ENCODE peak calls at places on chromosomes 2 and 18, in seven cellular contexts. V is lower lobe of right lung; Z is CD4-positive, alpha-beta T cell; K is lung; A is spleen; T is tibial artery; G is ovary. M is an unnamed sample.

GRCh38 chr2:233424028-233424951 is 70.0 kb downstream of the DGKD start:
- DNase-seq in V (peak), Z (no peak), K (peak), A (no peak), T (peak), G (no peak), M (no peak)

GRCh38 chr18:51437280-51438271 is 240.1 kb upstream of the MEX3C start:
- DNase-seq in V (no peak), Z (no peak), K (no peak), A (no peak), T (no peak), G (no peak), M (peak)

GRCh38 chr18:37253424-37254255 is 312.0 kb downstream of the CELF4 start:
- DNase-seq in V (peak), Z (no peak), K (no peak), A (peak), T (no peak), G (no peak), M (peak)

GRCh38 chr18:54983041-54983686 is 23.9 kb upstream of the CCDC68 start:
- DNase-seq in V (no peak), Z (no peak), K (no peak), A (no peak), T (no peak), G (no peak), M (peak)

GRCh38 chr2:19361325-19361990 is 3.0 kb upstream of the OSR1 start:
- DNase-seq in V (no peak), Z (no peak), K (no peak), A (peak), T (peak), G (peak), M (no peak)

GRCh38 chr2:110157153-110157793 is 41.7 kb upstream of the MALL start:
- DNase-seq in V (no peak), Z (no peak), K (peak), A (no peak), T (no peak), G (no peak), M (peak)

GRCh38 chr18:66558773-66559172 is 45.1 kb downstream of the CDH19 start:
- DNase-seq in V (no peak), Z (no peak), K (no peak), A (no peak), T (no peak), G (no peak), M (peak)

GRCh38 chr18:13256444-13257305 is 38.1 kb downstream of the LDLRAD4 start:
- DNase-seq in V (no peak), Z (no peak), K (no peak), A (no peak), T (peak), G (no peak), M (no peak)

GRCh38 chr2:149562304-149562703 is 25.3 kb downstream of the MMADHC start:
- DNase-seq in V (no peak), Z (no peak), K (no peak), A (no peak), T (no peak), G (no peak), M (no peak)

GRCh38 chr2:49248506-49248905 is 94.2 kb upstream of the FSHR start:
- DNase-seq in V (no peak), Z (no peak), K (no peak), A (no peak), T (peak), G (no peak), M (peak)

GRCh38 chr2:174840436-174840835 is 76.2 kb upstream of the CHRNA1 start:
- DNase-seq in V (no peak), Z (no peak), K (no peak), A (no peak), T (no peak), G (no peak), M (no peak)

GRCh38 chr2:105744091-105744908 is 412 bp upstream of the NCK2 start:
- DNase-seq in V (peak), Z (peak), K (peak), A (peak), T (no peak), G (peak), M (peak)

GRCh38 chr2:129861666-129862288 is 117.7 kb upstream of the RAB6C start:
- DNase-seq in V (no peak), Z (no peak), K (no peak), A (no peak), T (no peak), G (no peak), M (no peak)

GRCh38 chr2:121285077-121285449 is at the start of gene TFCP2L1:
- DNase-seq in V (peak), Z (no peak), K (peak), A (no peak), T (no peak), G (no peak), M (peak)

GRCh38 chr2:224196789-224197188 is 157.7 kb upstream of the SERPINE2 start:
- DNase-seq in V (no peak), Z (no peak), K (no peak), A (no peak), T (no peak), G (no peak), M (peak)

GRCh38 chr2:150214626-150215025 is 272.8 kb downstream of the RND3 start:
- DNase-seq in V (no peak), Z (no peak), K (no peak), A (no peak), T (no peak), G (no peak), M (no peak)

GRCh38 chr2:173184031-173185004 is 108.7 kb downstream of the MAP3K20 start:
- DNase-seq in V (no peak), Z (no peak), K (no peak), A (no peak), T (peak), G (no peak), M (peak)

GRCh38 chr18:48959921-48960920 is 9.5 kb upstream of the SMAD7 start:
- DNase-seq in V (no peak), Z (no peak), K (no peak), A (peak), T (no peak), G (no peak), M (no peak)

GRCh38 chr2:3320910-3321605 is 56.6 kb downstream of the EIPR1 start:
- DNase-seq in V (no peak), Z (no peak), K (no peak), A (peak), T (no peak), G (no peak), M (no peak)

GRCh38 chr2:226198956-226199355 is 600.7 kb downstream of the IRS1 start:
- DNase-seq in V (no peak), Z (no peak), K (no peak), A (no peak), T (no peak), G (no peak), M (no peak)

GRCh38 chr2:38353402-38353801 is 23.7 kb downstream of the ATL2 start:
- DNase-seq in V (no peak), Z (no peak), K (no peak), A (no peak), T (no peak), G (no peak), M (no peak)

GRCh38 chr2:191245869-191246531 is 796 bp downstream of the MYO1B start:
- DNase-seq in V (peak), Z (no peak), K (peak), A (peak), T (peak), G (peak), M (peak)

GRCh38 chr2:59301466-59302402 is 1060.6 kb upstream of the FANCL start:
- DNase-seq in V (no peak), Z (no peak), K (peak), A (no peak), T (no peak), G (no peak), M (peak)

GRCh38 chr2:54675738-54676137 is 47.7 kb upstream of the EML6 start:
- DNase-seq in V (no peak), Z (no peak), K (no peak), A (no peak), T (no peak), G (no peak), M (no peak)

GRCh38 chr18:22169011-22169888 is at the start of gene GATA6:
- DNase-seq in V (peak), Z (no peak), K (peak), A (peak), T (peak), G (peak), M (peak)

GRCh38 chr2:10524841-10525572 is 76.9 kb upstream of the ODC1 start:
- DNase-seq in V (no peak), Z (no peak), K (no peak), A (peak), T (no peak), G (no peak), M (no peak)

GRCh38 chr2:7766302-7766701 is 849.1 kb downstream of the RNF144A start:
- DNase-seq in V (no peak), Z (no peak), K (no peak), A (no peak), T (no peak), G (no peak), M (no peak)

GRCh38 chr2:33216508-33217182 is 259.8 kb upstream of the RASGRP3 start:
- DNase-seq in V (no peak), Z (no peak), K (peak), A (no peak), T (peak), G (peak), M (no peak)

GRCh38 chr2:135299656-135300244 is 231.3 kb downstream of the ZRANB3 start:
- DNase-seq in V (no peak), Z (no peak), K (no peak), A (no peak), T (no peak), G (no peak), M (no peak)

GRCh38 chr2:11212645-11213044 is 57.4 kb downstream of the SLC66A3 start:
- DNase-seq in V (no peak), Z (no peak), K (no peak), A (no peak), T (no peak), G (no peak), M (no peak)

GRCh38 chr18:58213931-58214431 is 170.0 kb downstream of the NEDD4L start:
- DNase-seq in V (no peak), Z (no peak), K (no peak), A (no peak), T (no peak), G (no peak), M (no peak)

GRCh38 chr2:234863043-234863934 is 88.5 kb upstream of the SH3BP4 start:
- DNase-seq in V (no peak), Z (no peak), K (no peak), A (no peak), T (no peak), G (peak), M (peak)

GRCh38 chr18:76374330-76375281 is 120.4 kb downstream of the ZNF516 start:
- DNase-seq in V (no peak), Z (peak), K (no peak), A (no peak), T (no peak), G (no peak), M (no peak)

GRCh38 chr2:183063083-183063482 is 15.5 kb upstream of the DUSP19 start:
- DNase-seq in V (no peak), Z (no peak), K (no peak), A (no peak), T (no peak), G (no peak), M (no peak)

GRCh38 chr2:101253013-101253712 is 477 bp downstream of the CNOT11 start:
- DNase-seq in V (peak), Z (peak), K (peak), A (peak), T (peak), G (peak), M (peak)

GRCh38 chr2:199131256-199131655 is 326.5 kb downstream of the SATB2 start:
- DNase-seq in V (no peak), Z (no peak), K (no peak), A (no peak), T (no peak), G (no peak), M (no peak)

GRCh38 chr18:42578781-42579180 is 536.7 kb downstream of the RIT2 start:
- DNase-seq in V (no peak), Z (no peak), K (no peak), A (no peak), T (no peak), G (no peak), M (no peak)

GRCh38 chr2:39948016-39948719 is 169.1 kb upstream of the THUMPD2 start:
- DNase-seq in V (no peak), Z (no peak), K (no peak), A (no peak), T (no peak), G (no peak), M (no peak)

GRCh38 chr2:61423714-61424113 is 47.2 kb downstream of the USP34 start:
- DNase-seq in V (no peak), Z (no peak), K (no peak), A (no peak), T (no peak), G (no peak), M (no peak)

GRCh38 chr18:6929370-6930102 is 188.1 kb downstream of the LAMA1 start:
- DNase-seq in V (no peak), Z (no peak), K (no peak), A (no peak), T (no peak), G (no peak), M (no peak)

DNA sequence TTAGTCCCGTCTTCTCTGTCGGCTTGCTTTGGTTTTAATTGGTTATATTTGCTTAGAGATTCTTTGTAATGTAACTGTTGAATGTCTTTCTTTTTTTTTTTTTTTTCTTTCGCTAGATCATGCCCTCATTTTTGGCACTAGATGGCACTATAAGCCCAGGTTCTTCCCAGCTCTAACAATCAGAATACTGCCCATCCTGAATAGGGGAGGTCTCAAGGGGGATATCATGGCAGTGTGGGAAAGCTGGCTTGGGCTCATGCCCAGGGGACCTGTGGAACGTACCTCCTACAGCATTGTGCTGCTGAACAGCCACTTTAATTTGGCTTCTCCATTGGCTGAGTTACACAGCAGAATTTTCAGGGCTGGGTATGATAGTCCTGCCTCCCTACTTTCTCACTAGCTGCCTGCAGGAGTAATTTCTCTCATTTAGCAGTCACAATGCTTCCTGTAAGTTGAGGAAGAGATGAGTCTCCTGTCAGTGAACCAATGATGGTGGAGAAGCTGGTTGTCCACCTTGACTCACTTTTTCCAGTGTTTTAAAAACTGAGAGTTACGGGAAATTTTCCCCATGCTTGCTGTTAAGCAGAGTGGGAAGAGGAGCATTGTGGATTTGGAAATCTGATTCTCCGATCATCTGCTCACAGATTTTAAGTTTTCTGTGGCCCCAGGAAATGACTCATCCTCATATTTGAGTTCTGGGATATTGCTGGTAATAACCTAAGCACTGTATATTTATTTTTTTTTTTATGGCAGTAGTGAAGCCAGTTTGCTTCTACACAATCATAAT is 47.2 kb downstream of the RAD51AP2 start:
- DNase-seq in V (no peak), Z (no peak), K (no peak), A (no peak), T (no peak), G (no peak), M (no peak)
- TF ChIP-seq CTCF in V (no peak), Z (no peak), K (peak), A (no peak), T (no peak), G (no peak), M (no peak)

GRCh38 chr18:3647636-3648035 is 197.7 kb downstream of the TGIF1 start:
- DNase-seq in V (no peak), Z (no peak), K (no peak), A (no peak), T (no peak), G (no peak), M (no peak)

GRCh38 chr18:3651266-3651665 is 201.3 kb downstream of the TGIF1 start:
- DNase-seq in V (no peak), Z (no peak), K (no peak), A (no peak), T (no peak), G (no peak), M (no peak)

GRCh38 chr18:3649559-3650426 is 199.8 kb downstream of the TGIF1 start:
- DNase-seq in V (no peak), Z (no peak), K (no peak), A (no peak), T (peak), G (peak), M (peak)

GRCh38 chr18:3649135-3649558 is 199.2 kb downstream of the TGIF1 start:
- DNase-seq in V (no peak), Z (no peak), K (no peak), A (no peak), T (no peak), G (no peak), M (no peak)

DNA sequence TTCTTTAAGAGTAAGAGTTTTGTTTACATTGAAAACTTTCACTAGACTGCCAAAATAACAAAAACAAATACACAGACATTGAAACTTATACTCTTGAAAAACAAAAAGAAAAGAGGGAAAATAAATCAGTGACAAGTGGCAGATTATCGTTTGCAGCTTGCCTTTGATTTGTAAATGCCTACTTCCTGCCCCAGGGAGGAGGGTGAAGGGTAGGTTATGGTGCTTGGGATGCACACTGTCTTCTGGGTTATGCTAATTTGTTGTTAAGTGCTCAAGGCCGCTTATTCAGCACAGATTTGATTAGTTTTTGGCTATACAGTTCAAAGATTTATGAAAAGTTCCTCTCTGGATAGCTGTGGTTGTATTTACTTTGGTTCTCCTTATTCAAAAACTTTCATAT is 198.7 kb downstream of the TGIF1 start:
- DNase-seq in V (no peak), Z (no peak), K (no peak), A (no peak), T (no peak), G (no peak), M (no peak)
- H3K27ac ChIP-seq in V (no peak), Z (no peak), K (no peak), A (no peak), T (no peak), G (no peak), M (no peak)

GRCh38 chr18:35371412-35372195 is 5.5 kb downstream of the ZNF396 start:
- DNase-seq in V (no peak), Z (no peak), K (no peak), A (no peak), T (no peak), G (no peak), M (no peak)

GRCh38 chr18:35376742-35377695 is at the start of gene ZNF396:
- DNase-seq in V (peak), Z (peak), K (peak), A (peak), T (peak), G (peak), M (peak)

GRCh38 chr18:35379421-35379820 is 2.3 kb upstream of the ZNF396 start:
- DNase-seq in V (no peak), Z (no peak), K (no peak), A (no peak), T (no peak), G (no peak), M (no peak)

GRCh38 chr18:35378206-35378795 is 1.2 kb upstream of the ZNF396 start:
- DNase-seq in V (no peak), Z (no peak), K (no peak), A (no peak), T (no peak), G (no peak), M (no peak)

DNA sequence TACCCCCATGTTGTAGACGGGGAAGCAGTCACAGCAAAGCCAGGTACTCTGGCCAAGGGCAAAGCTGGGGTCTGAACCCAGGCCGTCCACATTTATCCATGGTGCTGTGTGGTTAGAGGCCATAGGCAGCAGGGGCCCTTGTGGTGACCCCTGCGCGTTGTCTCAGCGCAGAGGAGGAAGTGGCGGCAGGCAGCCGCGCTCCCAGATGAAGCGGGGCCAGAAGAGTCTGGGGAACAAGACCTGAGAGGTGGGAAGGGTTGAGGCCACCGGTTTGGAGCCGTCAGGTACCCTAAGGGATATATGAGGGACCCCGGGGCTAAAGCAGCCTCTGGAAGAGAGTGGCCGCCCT is 770 bp downstream of the ZNF396 start:
- DNase-seq in V (peak), Z (no peak), K (no peak), A (peak), T (no peak), G (peak), M (no peak)
- TF ChIP-seq CTCF in V (no peak), Z (no peak), K (no peak), A (peak), T (no peak), G (no peak), M (no peak)

GRCh38 chr2:203672856-203673255 is 33.6 kb upstream of the CD28 start:
- DNase-seq in V (no peak), Z (no peak), K (no peak), A (no peak), T (no peak), G (no peak), M (no peak)
- H3K27ac ChIP-seq in V (no peak), Z (no peak), K (no peak), A (no peak), T (no peak), G (no peak), M (no peak)

GRCh38 chr18:32669549-32670165 is 103.2 kb downstream of the KLHL14 start:
- DNase-seq in V (no peak), Z (no peak), K (no peak), A (no peak), T (no peak), G (no peak), M (no peak)

GRCh38 chr18:32670727-32671126 is 102.1 kb downstream of the KLHL14 start:
- DNase-seq in V (no peak), Z (no peak), K (no peak), A (no peak), T (no peak), G (no peak), M (no peak)

GRCh38 chr18:32677578-32677977 is 95.2 kb downstream of the KLHL14 start:
- DNase-seq in V (no peak), Z (no peak), K (no peak), A (no peak), T (no peak), G (no peak), M (no peak)

GRCh38 chr18:32674491-32674890 is 98.3 kb downstream of the KLHL14 start:
- DNase-seq in V (no peak), Z (no peak), K (no peak), A (no peak), T (no peak), G (no peak), M (no peak)
- TF ChIP-seq CTCF in V (no peak), Z (no peak), K (no peak), A (no peak), T (no peak), G (no peak), M (no peak)

M was measured in RWPE1.